ENCODE peak calls at places on chromosomes 7 and 10, in nine cellular contexts. J, Z, X, A, F, K, G, L and S are unnamed samples.

GRCh38 chr10:12707461-12708185 is 293.9 kb downstream of the CCDC3 start:
- DNase-seq in J (no peak), X (peak; percentile 87), F (peak; percentile 24), K (no peak), Z (peak; percentile 31), G (no peak), A (no peak), L (peak; percentile 17), S (peak; percentile 63)

GRCh38 chr7:18361756-18362155 is 133.8 kb upstream of the HDAC9 start:
- DNase-seq in J (peak; percentile 52), G (peak; percentile 24), X (no peak), F (peak; percentile 38), A (no peak), Z (peak; percentile 55), K (no peak), L (no peak), S (peak; percentile 63)

GRCh38 chr7:33669251-33669670 is 236.1 kb upstream of the BMPER start:
- DNase-seq in A (no peak), G (no peak), Z (no peak), F (no peak), K (peak; percentile 29), X (no peak), L (no peak), J (no peak), S (no peak)

GRCh38 chr10:78491812-78492211 is 458.1 kb downstream of the RPS24 start:
- DNase-seq in F (no peak), Z (no peak), J (no peak), X (no peak), G (no peak), A (no peak), K (no peak), L (no peak), S (no peak)

GRCh38 chr10:131943021-131943814 is 38.5 kb downstream of the BNIP3 start:
- DNase-seq in A (peak; percentile 57), Z (no peak), G (no peak), L (peak; percentile 29), X (no peak), J (no peak), K (no peak), F (peak; percentile 29), S (peak; percentile 59)

GRCh38 chr7:155166673-155167370 is 96.7 kb downstream of the HTR5A start:
- DNase-seq in F (no peak), A (peak; percentile 38), L (no peak), G (no peak), J (no peak), K (peak; percentile 85), X (peak; percentile 86), Z (peak; percentile 34), S (no peak)

GRCh38 chr7:5701085-5701914 is 80.2 kb downstream of the RNF216 start:
- DNase-seq in L (no peak), K (no peak), J (no peak), A (no peak), Z (no peak), X (no peak), F (no peak), G (no peak), S (no peak)

GRCh38 chr10:36759111-36759805 is 366.1 kb upstream of the ANKRD30A start:
- DNase-seq in X (no peak), F (no peak), L (no peak), K (no peak), A (no peak), Z (no peak), G (no peak), J (no peak), S (no peak)

GRCh38 chr7:116315803-116316202 is 105.5 kb downstream of the TES start:
- DNase-seq in F (no peak), G (no peak), A (no peak), Z (no peak), J (no peak), K (no peak), X (no peak), L (no peak), S (no peak)

GRCh38 chr7:80831996-80832395 is 86.9 kb downstream of the SEMA3C start:
- DNase-seq in L (no peak), F (no peak), K (no peak), G (no peak), X (no peak), J (no peak), Z (no peak), A (no peak), S (no peak)

DNA sequence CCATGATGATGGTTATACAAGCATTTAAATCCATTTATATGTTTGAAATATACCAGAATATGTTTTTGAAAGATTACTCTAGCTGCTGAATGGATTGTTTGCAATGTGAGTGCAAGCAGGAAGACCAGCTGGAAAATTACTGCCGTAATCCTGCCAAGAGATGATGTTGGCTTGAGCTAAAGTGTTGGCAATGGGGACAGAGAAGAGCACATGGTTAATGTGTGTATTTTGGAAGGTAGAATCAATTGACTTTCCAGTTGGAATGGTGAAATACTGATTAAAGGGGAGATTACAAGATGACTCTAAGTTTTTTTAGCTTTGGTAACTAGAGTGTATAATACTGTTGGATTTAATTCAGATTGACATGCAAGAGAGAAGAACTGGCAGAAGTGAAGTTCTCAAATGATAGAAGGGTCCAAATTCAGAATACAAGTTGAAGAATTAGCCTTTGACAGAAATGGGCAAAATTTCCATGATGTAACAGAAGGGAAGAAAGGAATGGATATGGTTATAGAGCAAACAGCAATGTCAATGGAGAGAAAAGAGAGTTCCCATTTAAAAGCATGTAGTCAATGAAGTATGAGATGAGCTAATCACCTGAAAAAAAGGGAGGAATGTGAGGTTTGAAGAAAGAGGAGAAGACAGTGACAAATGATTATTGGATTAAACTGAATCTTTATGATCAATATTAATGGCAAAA is 422.0 kb downstream of the CDC14C start:
- DNase-seq in J (peak; percentile 56), Z (no peak), G (no peak), A (no peak), F (no peak), K (no peak), X (no peak), L (no peak), S (no peak)
- TF ChIP-seq EP300 in J (no peak), Z (no peak), G (no peak), A (no peak), F (no peak), K (no peak), X (no peak), L (no peak), S (no peak)

GRCh38 chr7:7185382-7185989 is 3.1 kb downstream of the C1GALT1 start:
- DNase-seq in L (no peak), X (no peak), F (no peak), K (no peak), G (no peak), Z (no peak), J (no peak), A (no peak), S (no peak)
- H3K4me1 ChIP-seq in L (peaks cover 11% of the 10 kb centered on the region), X (no peaks in the 10 kb centered on the region), F (peaks cover 75% of the 10 kb centered on the region), K (peaks cover 35% of the 10 kb centered on the region), G (peaks cover 21% of the 10 kb centered on the region), Z (peaks cover 19% of the 10 kb centered on the region), J (no peaks in the 10 kb centered on the region), A (peaks cover 12% of the 10 kb centered on the region), S (peaks cover 6% of the 10 kb centered on the region)

GRCh38 chr7:148770004-148770403 is 71.3 kb downstream of the CUL1 start:
- DNase-seq in L (no peak), X (no peak), Z (no peak), J (no peak), G (no peak), K (no peak), A (no peak), F (no peak), S (no peak)

GRCh38 chr7:148772297-148773089 is 73.8 kb downstream of the CUL1 start:
- DNase-seq in K (no peak), J (no peak), X (no peak), F (no peak), Z (no peak), G (no peak), A (no peak), L (no peak), S (no peak)

GRCh38 chr7:148773344-148773743 is 74.6 kb downstream of the CUL1 start:
- DNase-seq in G (no peak), K (no peak), X (no peak), L (no peak), J (no peak), F (no peak), Z (no peak), A (no peak), S (no peak)
- H3K27me3 ChIP-seq in G (no peaks in the 10 kb centered on the region), K (no peaks in the 10 kb centered on the region), X (no peaks in the 10 kb centered on the region), L (no peaks in the 10 kb centered on the region), J (no peaks in the 10 kb centered on the region), F (no peaks in the 10 kb centered on the region), Z (no peaks in the 10 kb centered on the region), A (no peaks in the 10 kb centered on the region), S (no peaks in the 10 kb centered on the region)

GRCh38 chr7:149284343-149284742 is 22.3 kb downstream of the ZNF783 start:
- DNase-seq in L (no peak), A (no peak), G (no peak), F (no peak), J (no peak), X (no peak), Z (peak; percentile 18), K (no peak), S (no peak)

GRCh38 chr7:149284850-149285580 is 23.0 kb downstream of the ZNF783 start:
- DNase-seq in F (peak; percentile 99), A (peak; percentile 95), K (peak; percentile 99), Z (peak; percentile 99), J (peak; percentile 86), X (peak; percentile 96), L (peak; percentile 73), G (peak; percentile 94), S (peak; percentile 96)

GRCh38 chr7:149286811-149287400 is 24.9 kb downstream of the ZNF783 start:
- DNase-seq in K (no peak), J (no peak), F (peak; percentile 55), X (no peak), L (no peak), Z (no peak), G (peak; percentile 36), A (no peak), S (no peak)

GRCh38 chr7:149287622-149288021 is 25.6 kb downstream of the ZNF783 start:
- DNase-seq in Z (no peak), A (no peak), L (no peak), G (no peak), F (no peak), J (no peak), X (no peak), K (no peak), S (no peak)

DNA sequence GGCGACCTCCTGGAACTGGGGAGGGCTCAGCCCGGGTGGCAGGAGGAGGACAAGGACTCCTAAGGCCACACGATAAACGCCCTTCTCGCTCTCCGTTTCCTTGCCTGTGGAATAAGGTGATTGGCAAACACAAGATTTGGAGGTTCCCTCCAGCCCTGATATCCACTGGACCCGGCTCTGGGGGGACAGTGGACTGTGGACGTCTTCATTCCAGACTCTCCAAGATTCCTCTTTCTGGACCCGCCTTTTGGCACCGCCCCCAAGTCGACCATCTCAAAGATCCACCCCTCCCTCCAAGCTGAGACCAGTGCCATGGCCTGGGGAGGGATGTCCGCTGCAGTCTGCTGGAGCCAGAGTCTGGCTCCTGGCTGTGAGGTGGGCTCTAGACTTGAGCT is 23.6 kb downstream of the ZNF783 start:
- DNase-seq in X (no peak), A (no peak), G (no peak), F (no peak), L (no peak), Z (peak; percentile 18), K (no peak), J (no peak), S (peak; percentile 54)
- TF ChIP-seq EP300 in X (no peak), A (no peak), G (no peak), F (no peak), L (no peak), Z (no peak), K (no peak), J (no peak), S (no peak)

DNA sequence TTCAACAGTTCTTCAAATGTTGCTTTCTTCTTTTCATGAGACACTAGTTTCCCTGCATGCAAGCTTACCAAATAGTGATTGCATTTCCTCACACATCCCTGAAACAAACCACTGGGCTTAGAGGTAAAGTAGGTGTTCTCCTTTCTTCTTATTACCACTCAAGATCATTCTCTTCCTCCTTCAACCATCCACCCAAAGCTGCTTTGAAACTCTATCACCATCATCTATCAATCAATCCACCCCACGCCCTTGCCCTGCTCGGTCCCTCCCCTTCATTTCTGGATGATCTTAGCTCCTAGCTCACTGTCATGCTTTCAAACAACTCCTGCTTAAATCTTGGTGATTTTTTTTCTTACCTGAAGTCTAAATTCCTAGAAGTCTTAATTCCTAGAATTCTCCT is 18.9 kb downstream of the HYCC1 start:
- DNase-seq in F (no peak), Z (no peak), X (no peak), G (no peak), J (no peak), L (no peak), K (no peak), A (no peak), S (no peak)
- H3K4me1 ChIP-seq in F (no peaks in the 10 kb centered on the region), Z (no peaks in the 10 kb centered on the region), X (no peaks in the 10 kb centered on the region), G (no peaks in the 10 kb centered on the region), J (no peaks in the 10 kb centered on the region), L (no peaks in the 10 kb centered on the region), K (peaks cover 28% of the 10 kb centered on the region), A (peaks cover 13% of the 10 kb centered on the region), S (no peaks in the 10 kb centered on the region)